ENCODE peak calls at places on chromosomes 13 and 19, in seven cellular contexts. D, O, U, B, P, F and X are unnamed samples.

GRCh38 chr19:6238256-6238642 is 41.5 kb downstream of the MLLT1 start:
- DNase-seq in O (peak; percentile 19), F (no peak), B (peak; percentile 98), U (no peak), D (peak; percentile 68), P (no peak), X (peak; percentile 22)

GRCh38 chr13:71801165-71801564 is 65.8 kb downstream of the DACH1 start:
- DNase-seq in F (no peak), D (no peak), O (no peak), U (no peak), B (no peak), P (no peak), X (no peak)

GRCh38 chr13:112588490-112589297 is 741 bp upstream of the TUBGCP3 start:
- DNase-seq in D (no peak), P (no peak), U (no peak), O (no peak), F (no peak), B (no peak), X (no peak)

GRCh38 chr13:46178821-46179220 is 3.2 kb downstream of the LCP1 start:
- DNase-seq in U (no peak), D (no peak), B (no peak), F (no peak), P (no peak), O (no peak), X (no peak)

GRCh38 chr13:27448308-27448707 is 2.1 kb downstream of the MTIF3 start:
- DNase-seq in U (no peak), F (no peak), O (no peak), D (no peak), B (no peak), P (no peak), X (no peak)

GRCh38 chr19:3544054-3544376 is 5.0 kb downstream of the TEKTIP1 start:
- DNase-seq in D (no peak), F (no peak), U (no peak), O (no peak), B (no peak), P (no peak), X (no peak)

GRCh38 chr19:19528721-19529490 is at the start of gene YJEFN3:
- DNase-seq in F (peak; percentile 19), U (peak; percentile 61), P (no peak), B (no peak), D (no peak), O (peak; percentile 30), X (peak; percentile 32)

GRCh38 chr13:109652536-109652935 is 133.8 kb downstream of the IRS2 start:
- DNase-seq in U (no peak), D (no peak), P (no peak), O (no peak), F (peak; percentile 16), B (peak; percentile 12), X (no peak)

GRCh38 chr19:2251577-2252480 is 2.7 kb downstream of the AMH start:
- DNase-seq in U (no peak), B (no peak), O (peak; percentile 52), P (no peak), D (no peak), F (no peak), X (no peak)

GRCh38 chr13:113539176-113539575 is 45.4 kb upstream of the TFDP1 start:
- DNase-seq in P (no peak), B (no peak), U (no peak), F (no peak), D (no peak), O (no peak), X (no peak)

GRCh38 chr19:10270180-10270615 is 722 bp upstream of the ICAM1 start:
- DNase-seq in B (no peak), U (peak; percentile 20), O (peak; percentile 74), F (no peak), P (no peak), D (peak; percentile 72), X (no peak)

GRCh38 chr19:8571006-8571411 is 6.2 kb downstream of the MYO1F start:
- DNase-seq in P (peak; percentile 87), F (peak; percentile 68), D (no peak), O (peak; percentile 92), B (no peak), U (no peak), X (peak; percentile 31)

GRCh38 chr13:97976551-97977375 is 23.3 kb downstream of the IPO5 start:
- DNase-seq in D (peak; percentile 48), F (no peak), P (no peak), U (no peak), O (peak; percentile 76), B (no peak), X (no peak)

GRCh38 chr19:2324220-2324948 is 4.0 kb downstream of the LSM7 start:
- DNase-seq in P (no peak), F (no peak), D (no peak), U (no peak), O (no peak), B (no peak), X (no peak)

GRCh38 chr19:18502633-18503294 is 19.1 kb downstream of the ELL start:
- DNase-seq in B (no peak), O (no peak), F (no peak), P (no peak), U (no peak), D (no peak), X (no peak)

GRCh38 chr13:20387006-20387405 is 138.7 kb downstream of the CRYL1 start:
- DNase-seq in D (no peak), B (no peak), F (no peak), U (no peak), P (no peak), O (no peak), X (no peak)
- H2AFZ ChIP-seq in D (no peak overlapping the region), B (no peak overlapping the region), F (no peak overlapping the region), U (no peak overlapping the region), P (no peak overlapping the region), O (no peak overlapping the region), X (no peak overlapping the region)

DNA sequence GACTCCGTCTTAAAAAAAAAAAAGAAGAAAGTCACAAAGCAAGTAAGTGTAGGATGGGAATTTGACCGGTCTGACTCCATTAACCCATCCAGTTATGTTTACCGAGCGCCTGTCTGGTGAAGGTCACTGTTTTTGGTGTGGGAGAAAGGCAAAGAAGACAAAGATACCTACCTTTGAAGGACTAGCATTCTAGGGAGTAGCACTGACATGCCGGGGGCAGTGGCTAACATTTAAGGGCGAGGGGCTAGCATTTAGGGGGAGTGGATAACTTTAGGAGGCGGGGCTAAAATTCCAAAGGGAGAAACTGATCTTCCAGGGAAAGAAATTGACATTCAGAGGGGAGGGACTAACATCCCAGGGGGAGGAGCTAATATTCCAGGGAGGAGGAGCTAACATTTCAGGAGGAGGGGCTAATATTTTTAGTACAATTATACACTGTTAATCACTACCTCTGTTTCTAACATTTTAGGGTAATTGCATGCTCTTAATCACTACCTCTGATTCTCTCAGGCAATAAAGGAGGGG is 8.7 kb downstream of the GPR32 start:
- DNase-seq in O (no peak), D (peak; percentile 57), P (no peak), F (no peak), B (no peak), U (peak; percentile 24), X (no peak)
- H3K27me3 ChIP-seq in O (peaks cover 57% of the 10 kb centered on the region), D (no peaks in the 10 kb centered on the region), P (peaks cover 80% of the 10 kb centered on the region), F (peaks cover 32% of the 10 kb centered on the region), B (peaks cover 26% of the 10 kb centered on the region), U (peaks cover 91% of the 10 kb centered on the region), X (peaks cover 31% of the 10 kb centered on the region)

GRCh38 chr19:48033604-48034003 is 10.3 kb downstream of the CABP5 start:
- DNase-seq in B (no peak), D (no peak), U (no peak), P (no peak), F (no peak), O (no peak), X (no peak)
- H2AFZ ChIP-seq in B (no peak overlapping the region), D (no peak overlapping the region), U (no peak overlapping the region), P (no peak overlapping the region), F (no peak overlapping the region), O (no peak overlapping the region), X (no peak overlapping the region)

GRCh38 chr19:38793186-38793585 is 4.2 kb downstream of the LGALS7B start:
- DNase-seq in O (peak; percentile 16), D (no peak), F (peak; percentile 60), U (no peak), P (peak; percentile 48), B (no peak), X (no peak)

GRCh38 chr19:38792250-38793111 is 3.5 kb downstream of the LGALS7B start:
- DNase-seq in O (peak; percentile 44), F (no peak), D (no peak), B (no peak), P (no peak), U (no peak), X (no peak)

GRCh38 chr19:38796154-38796553 is 7.2 kb downstream of the LGALS7B start:
- DNase-seq in F (no peak), U (no peak), D (no peak), P (no peak), O (no peak), B (no peak), X (no peak)

GRCh38 chr19:38793671-38794070 is 4.7 kb downstream of the LGALS7B start:
- DNase-seq in O (no peak), B (no peak), F (no peak), P (no peak), U (no peak), D (no peak), X (no peak)

DNA sequence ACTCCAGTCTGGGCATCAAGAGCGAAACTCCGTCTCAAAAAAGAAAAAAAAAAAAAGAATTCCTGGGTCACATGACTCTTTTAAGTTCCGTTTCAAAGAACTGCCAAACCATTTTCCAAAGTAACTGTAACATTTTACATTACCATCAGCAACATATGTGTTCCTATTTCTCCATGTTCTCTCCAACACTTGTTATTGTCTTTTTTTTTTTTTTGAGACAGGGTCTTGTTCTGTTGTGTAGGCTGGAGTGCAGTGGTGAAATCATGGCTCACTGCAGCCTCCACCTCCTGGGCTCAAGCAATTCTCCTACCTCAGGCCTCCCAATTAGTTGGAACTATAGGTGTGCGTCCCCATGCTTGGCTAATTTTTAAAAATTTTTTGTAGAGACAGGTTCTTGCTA is 6.5 kb downstream of the LGALS7B start:
- DNase-seq in U (no peak), P (no peak), F (no peak), O (no peak), B (no peak), D (no peak), X (no peak)
- H3K27me3 ChIP-seq in U (no peaks in the 10 kb centered on the region), P (no peaks in the 10 kb centered on the region), F (no peaks in the 10 kb centered on the region), O (no peaks in the 10 kb centered on the region), B (no peaks in the 10 kb centered on the region), D (no peaks in the 10 kb centered on the region), X (peaks cover under 1% of the 10 kb centered on the region)